ENCODE peak calls at places on chromosomes 16 and 17, in nine cellular contexts. W, Y, M, P, N, O, Q, T and V are unnamed samples.

GRCh38 chr17:56653877-56654276 is 60.4 kb downstream of the NOG start:
- DNase-seq in N (peak; percentile 8), W (peak; percentile 33), M (peak; percentile 39), O (peak; percentile 38), Q (peak; percentile 15), P (no peak), Y (peak; percentile 65), T (peak; percentile 50), V (no peak)

GRCh38 chr17:43324205-43324893 is 74.4 kb upstream of the ARL4D start:
- DNase-seq in N (no peak), W (no peak), T (no peak), Q (no peak), Y (no peak), M (no peak), O (no peak), P (peak; percentile 31), V (no peak)

GRCh38 chr17:41613277-41614082 is 913 bp upstream of the KRT16 start:
- DNase-seq in O (no peak), M (no peak), T (no peak), P (no peak), Q (no peak), W (no peak), Y (no peak), N (no peak), V (no peak)

GRCh38 chr16:50310308-50311133 is 44.2 kb downstream of the ADCY7 start:
- DNase-seq in P (no peak), T (no peak), Y (no peak), Q (peak; percentile 5), W (no peak), M (no peak), O (no peak), N (no peak), V (no peak)

GRCh38 chr17:17151055-17151454 is 55.1 kb downstream of the PLD6 start:
- DNase-seq in P (no peak), M (no peak), Q (no peak), Y (peak; percentile 93), W (peak; percentile 88), N (no peak), T (no peak), O (peak; percentile 37), V (no peak)

GRCh38 chr16:78298986-78299385 is 199.5 kb downstream of the WWOX start:
- DNase-seq in Y (no peak), P (no peak), T (no peak), M (no peak), Q (no peak), W (no peak), O (no peak), N (no peak), V (no peak)

GRCh38 chr17:36825113-36825955 is 111.9 kb upstream of the LHX1 start:
- DNase-seq in O (no peak), N (no peak), Y (no peak), P (no peak), T (no peak), Q (no peak), W (no peak), M (no peak), V (no peak)

GRCh38 chr16:630024-630814 is 566 bp upstream of the WFIKKN1 start:
- DNase-seq in W (no peak), T (no peak), P (peak; percentile 69), Y (no peak), N (no peak), M (no peak), O (no peak), Q (no peak), V (no peak)

GRCh38 chr16:48393843-48394703 is 8.9 kb upstream of the SIAH1 start:
- DNase-seq in N (no peak), Q (no peak), W (peak; percentile 97), M (no peak), P (peak; percentile 61), O (no peak), T (no peak), Y (no peak), V (no peak)

GRCh38 chr17:37490638-37491614 is 1.2 kb downstream of the DUSP14 start:
- DNase-seq in O (peak; percentile 18), M (no peak), Y (peak; percentile 84), W (peak; percentile 92), T (no peak), P (peak; percentile 36), Q (no peak), N (no peak), V (no peak)

GRCh38 chr17:82871056-82871775 is 31.4 kb upstream of the ZNF750 start:
- DNase-seq in N (no peak), P (no peak), W (no peak), T (no peak), M (no peak), Y (no peak), O (no peak), Q (no peak), V (no peak)

GRCh38 chr17:69729937-69730336 is 315.4 kb downstream of the MAP2K6 start:
- DNase-seq in O (peak; percentile 13), M (no peak), N (no peak), P (no peak), Q (no peak), T (no peak), W (peak; percentile 58), Y (peak; percentile 17), V (no peak)

GRCh38 chr16:3431779-3432219 is 11.5 kb downstream of the ZNF597 start:
- DNase-seq in O (peak; percentile 80), P (peak; percentile 41), N (no peak), T (no peak), M (no peak), W (peak; percentile 41), Y (no peak), Q (peak; percentile 10), V (no peak)

GRCh38 chr16:1192384-1193073 is 32.5 kb downstream of the TPSG1 start:
- DNase-seq in Q (no peak), T (no peak), Y (no peak), M (no peak), O (no peak), P (no peak), W (no peak), N (no peak), V (no peak)

GRCh38 chr17:57106107-57106835 is 21.2 kb downstream of the AKAP1 start:
- DNase-seq in Q (no peak), T (no peak), Y (no peak), W (no peak), O (no peak), P (no peak), N (no peak), M (no peak), V (no peak)

GRCh38 chr17:5446786-5447185 is 7.8 kb upstream of the C1QBP start:
- DNase-seq in N (no peak), P (no peak), Q (no peak), T (no peak), O (no peak), M (no peak), Y (no peak), W (no peak), V (no peak)

GRCh38 chr17:66976781-66977201 is 12.3 kb downstream of the CACNG4 start:
- DNase-seq in Y (peak; percentile 5), O (no peak), T (no peak), P (peak; percentile 74), Q (no peak), N (no peak), W (no peak), M (no peak), V (no peak)

GRCh38 chr16:50466170-50466569 is 82.0 kb upstream of the NKD1 start:
- DNase-seq in N (no peak), Y (no peak), W (no peak), Q (no peak), O (no peak), T (no peak), M (no peak), P (no peak), V (no peak)

GRCh38 chr17:48738803-48739526 is 10.4 kb upstream of the HOXB13 start:
- DNase-seq in P (peak; percentile 53), W (no peak), N (no peak), T (no peak), M (no peak), Y (no peak), O (no peak), Q (no peak), V (no peak)

GRCh38 chr16:55710466-55710865 is 54.7 kb downstream of the SLC6A2 start:
- DNase-seq in N (no peak), W (no peak), Y (no peak), P (no peak), T (peak; percentile 9), O (no peak), Q (no peak), M (no peak), V (no peak)

GRCh38 chr17:74833501-74834361 is 26.0 kb downstream of the GRIN2C start:
- DNase-seq in W (peak; percentile 5), N (no peak), T (no peak), M (no peak), P (peak; percentile 94), O (no peak), Q (no peak), Y (peak; percentile 60), V (no peak)

GRCh38 chr17:76556759-76557367 is 17.0 kb downstream of the PRCD start:
- DNase-seq in P (no peak), W (peak; percentile 64), M (peak; percentile 76), T (no peak), O (peak; percentile 47), N (no peak), Y (no peak), Q (peak; percentile 50), V (no peak)

GRCh38 chr17:60165976-60166375 is 16.2 kb downstream of the CA4 start:
- DNase-seq in P (no peak), N (no peak), O (peak; percentile 44), Y (no peak), W (no peak), M (no peak), Q (no peak), T (no peak), V (no peak)

GRCh38 chr17:77363821-77364361 is 223.1 kb downstream of the SEC14L1 start:
- DNase-seq in T (no peak), O (no peak), Q (no peak), N (no peak), P (peak; percentile 25), M (peak; percentile 23), Y (no peak), W (peak; percentile 68), V (no peak)

GRCh38 chr17:32803544-32803943 is 73.4 kb downstream of the MYO1D start:
- DNase-seq in M (no peak), N (no peak), W (peak; percentile 76), Q (no peak), O (no peak), Y (no peak), P (no peak), T (no peak), V (no peak)